ENCODE peak calls at places on chromosomes 4 and X, in nine cellular contexts. One of them, this sample, is unnamed.

GRCh38 chr4:41012308-41012707 is 202.0 kb downstream of the APBB2 start:
- DNase-seq in naive B cell: no peak
- DNase-seq in iris pigment epithelial cell: peak; percentile 62
- DNase-seq in ovary: no peak
- DNase-seq in NCI-H510A treated with DMSO at 0.1 percent for 48 hours: no peak
- DNase-seq in effector CD8-positive, alpha-beta T cell: no peak
- DNase-seq in D341Med: no peak
- DNase-seq in bronchial epithelial cell: no peak
- DNase-seq in GM23338: no peak
- DNase-seq in this sample: no peak

GRCh38 chr4:8534129-8534528 is 46.1 kb upstream of the GPR78 start:
- DNase-seq in naive B cell: no peak
- DNase-seq in iris pigment epithelial cell: peak; percentile 91
- DNase-seq in ovary: no peak
- DNase-seq in NCI-H510A treated with DMSO at 0.1 percent for 48 hours: no peak
- DNase-seq in effector CD8-positive, alpha-beta T cell: no peak
- DNase-seq in D341Med: no peak
- DNase-seq in bronchial epithelial cell: peak; percentile 97
- DNase-seq in GM23338: peak; percentile 98
- DNase-seq in this sample: peak; percentile 96

GRCh38 chr4:15025693-15026092 is 23.4 kb downstream of the CPEB2 start:
- DNase-seq in naive B cell: no peak
- DNase-seq in iris pigment epithelial cell: no peak
- DNase-seq in ovary: no peak
- DNase-seq in NCI-H510A treated with DMSO at 0.1 percent for 48 hours: no peak
- DNase-seq in effector CD8-positive, alpha-beta T cell: no peak
- DNase-seq in D341Med: no peak
- DNase-seq in bronchial epithelial cell: no peak
- DNase-seq in GM23338: no peak
- DNase-seq in this sample: no peak

GRCh38 chrX:134999469-134999868 is 8.7 kb downstream of the SMIM10 start:
- DNase-seq in naive B cell: no peak
- DNase-seq in iris pigment epithelial cell: peak; percentile 62
- DNase-seq in ovary: no peak
- DNase-seq in NCI-H510A treated with DMSO at 0.1 percent for 48 hours: peak; percentile 16
- DNase-seq in effector CD8-positive, alpha-beta T cell: no peak
- DNase-seq in D341Med: peak; percentile 22
- DNase-seq in bronchial epithelial cell: peak; percentile 57
- DNase-seq in GM23338: peak; percentile 43
- DNase-seq in this sample: peak; percentile 49

GRCh38 chrX:30373951-30374350 is 64.8 kb upstream of the NR0B1 start:
- DNase-seq in naive B cell: no peak
- DNase-seq in iris pigment epithelial cell: no peak
- DNase-seq in ovary: no peak
- DNase-seq in NCI-H510A treated with DMSO at 0.1 percent for 48 hours: no peak
- DNase-seq in effector CD8-positive, alpha-beta T cell: no peak
- DNase-seq in D341Med: no peak
- DNase-seq in bronchial epithelial cell: no peak
- DNase-seq in GM23338: no peak
- DNase-seq in this sample: peak; percentile 79

GRCh38 chr4:21749936-21750335 is 198.6 kb downstream of the KCNIP4 start:
- DNase-seq in naive B cell: no peak
- DNase-seq in iris pigment epithelial cell: no peak
- DNase-seq in ovary: no peak
- DNase-seq in NCI-H510A treated with DMSO at 0.1 percent for 48 hours: no peak
- DNase-seq in effector CD8-positive, alpha-beta T cell: no peak
- DNase-seq in D341Med: no peak
- DNase-seq in bronchial epithelial cell: no peak
- DNase-seq in GM23338: no peak
- DNase-seq in this sample: no peak

GRCh38 chr4:101155859-101156430 is 191.4 kb downstream of the PPP3CA start:
- DNase-seq in naive B cell: no peak
- DNase-seq in iris pigment epithelial cell: no peak
- DNase-seq in ovary: no peak
- DNase-seq in NCI-H510A treated with DMSO at 0.1 percent for 48 hours: no peak
- DNase-seq in effector CD8-positive, alpha-beta T cell: no peak
- DNase-seq in D341Med: no peak
- DNase-seq in bronchial epithelial cell: no peak
- DNase-seq in GM23338: no peak
- DNase-seq in this sample: no peak

GRCh38 chrX:131063613-131064012 is 5.5 kb downstream of the ARHGAP36 start:
- DNase-seq in naive B cell: no peak
- DNase-seq in iris pigment epithelial cell: no peak
- DNase-seq in ovary: no peak
- DNase-seq in NCI-H510A treated with DMSO at 0.1 percent for 48 hours: no peak
- DNase-seq in effector CD8-positive, alpha-beta T cell: no peak
- DNase-seq in D341Med: no peak
- DNase-seq in bronchial epithelial cell: no peak
- DNase-seq in GM23338: peak; percentile 63
- DNase-seq in this sample: no peak

GRCh38 chr4:165563851-165564250 is 185.0 kb downstream of the CPE start:
- DNase-seq in naive B cell: no peak
- DNase-seq in iris pigment epithelial cell: no peak
- DNase-seq in ovary: no peak
- DNase-seq in NCI-H510A treated with DMSO at 0.1 percent for 48 hours: no peak
- DNase-seq in effector CD8-positive, alpha-beta T cell: no peak
- DNase-seq in D341Med: no peak
- DNase-seq in bronchial epithelial cell: peak; percentile 74
- DNase-seq in GM23338: no peak
- DNase-seq in this sample: peak; percentile 50

GRCh38 chr4:148986951-148987350 is 544.7 kb upstream of the NR3C2 start:
- DNase-seq in naive B cell: no peak
- DNase-seq in iris pigment epithelial cell: no peak
- DNase-seq in ovary: no peak
- DNase-seq in NCI-H510A treated with DMSO at 0.1 percent for 48 hours: no peak
- DNase-seq in effector CD8-positive, alpha-beta T cell: no peak
- DNase-seq in D341Med: no peak
- DNase-seq in bronchial epithelial cell: peak; percentile 88
- DNase-seq in GM23338: no peak
- DNase-seq in this sample: peak; percentile 47

GRCh38 chr4:159026329-159026728 is 76.5 kb upstream of the RAPGEF2 start:
- DNase-seq in naive B cell: no peak
- DNase-seq in iris pigment epithelial cell: no peak
- DNase-seq in ovary: no peak
- DNase-seq in NCI-H510A treated with DMSO at 0.1 percent for 48 hours: no peak
- DNase-seq in effector CD8-positive, alpha-beta T cell: no peak
- DNase-seq in D341Med: no peak
- DNase-seq in bronchial epithelial cell: no peak
- DNase-seq in GM23338: no peak
- DNase-seq in this sample: no peak

GRCh38 chrX:40105791-40106676 is 8.3 kb upstream of the BCOR start:
- DNase-seq in naive B cell: peak; percentile 54
- DNase-seq in iris pigment epithelial cell: peak; percentile 59
- DNase-seq in ovary: peak; percentile 71
- DNase-seq in NCI-H510A treated with DMSO at 0.1 percent for 48 hours: peak; percentile 46
- DNase-seq in effector CD8-positive, alpha-beta T cell: peak; percentile 53
- DNase-seq in D341Med: peak; percentile 72
- DNase-seq in bronchial epithelial cell: no peak
- DNase-seq in GM23338: peak; percentile 76
- DNase-seq in this sample: peak; percentile 51

GRCh38 chr4:7354937-7355336 is 79.8 kb downstream of the PSAPL1 start:
- DNase-seq in naive B cell: no peak
- DNase-seq in iris pigment epithelial cell: no peak
- DNase-seq in ovary: no peak
- DNase-seq in NCI-H510A treated with DMSO at 0.1 percent for 48 hours: no peak
- DNase-seq in effector CD8-positive, alpha-beta T cell: no peak
- DNase-seq in D341Med: no peak
- DNase-seq in bronchial epithelial cell: no peak
- DNase-seq in GM23338: no peak
- DNase-seq in this sample: no peak

GRCh38 chr4:147923854-147924253 is 192.0 kb downstream of the ARHGAP10 start:
- DNase-seq in naive B cell: no peak
- DNase-seq in iris pigment epithelial cell: no peak
- DNase-seq in ovary: no peak
- DNase-seq in NCI-H510A treated with DMSO at 0.1 percent for 48 hours: no peak
- DNase-seq in effector CD8-positive, alpha-beta T cell: no peak
- DNase-seq in D341Med: no peak
- DNase-seq in bronchial epithelial cell: no peak
- DNase-seq in GM23338: no peak
- DNase-seq in this sample: no peak

GRCh38 chr4:125688841-125689240 is 374.1 kb downstream of the FAT4 start:
- DNase-seq in naive B cell: no peak
- DNase-seq in iris pigment epithelial cell: no peak
- DNase-seq in ovary: no peak
- DNase-seq in NCI-H510A treated with DMSO at 0.1 percent for 48 hours: no peak
- DNase-seq in effector CD8-positive, alpha-beta T cell: no peak
- DNase-seq in D341Med: no peak
- DNase-seq in bronchial epithelial cell: no peak
- DNase-seq in GM23338: no peak
- DNase-seq in this sample: no peak

GRCh38 chrX:40012800-40013682 is 84.7 kb downstream of the BCOR start:
- DNase-seq in naive B cell: peak; percentile 77
- DNase-seq in iris pigment epithelial cell: peak; percentile 61
- DNase-seq in ovary: peak; percentile 61
- DNase-seq in NCI-H510A treated with DMSO at 0.1 percent for 48 hours: peak; percentile 81
- DNase-seq in effector CD8-positive, alpha-beta T cell: no peak
- DNase-seq in D341Med: no peak
- DNase-seq in bronchial epithelial cell: peak; percentile 43
- DNase-seq in GM23338: peak; percentile 60
- DNase-seq in this sample: peak; percentile 47

GRCh38 chr4:113837397-113837796 is 75.9 kb upstream of the CAMK2D start:
- DNase-seq in naive B cell: peak; percentile 31
- DNase-seq in iris pigment epithelial cell: peak; percentile 93
- DNase-seq in ovary: no peak
- DNase-seq in NCI-H510A treated with DMSO at 0.1 percent for 48 hours: no peak
- DNase-seq in effector CD8-positive, alpha-beta T cell: no peak
- DNase-seq in D341Med: no peak
- DNase-seq in bronchial epithelial cell: peak; percentile 95
- DNase-seq in GM23338: no peak
- DNase-seq in this sample: peak; percentile 79

GRCh38 chr4:20313237-20314030 is 61.7 kb downstream of the SLIT2 start:
- DNase-seq in naive B cell: no peak
- DNase-seq in iris pigment epithelial cell: no peak
- DNase-seq in ovary: no peak
- DNase-seq in NCI-H510A treated with DMSO at 0.1 percent for 48 hours: no peak
- DNase-seq in effector CD8-positive, alpha-beta T cell: no peak
- DNase-seq in D341Med: no peak
- DNase-seq in bronchial epithelial cell: no peak
- DNase-seq in GM23338: peak; percentile 85
- DNase-seq in this sample: no peak

GRCh38 chr4:155687380-155687982 is 20.8 kb downstream of the GUCY1A1 start:
- DNase-seq in naive B cell: no peak
- DNase-seq in iris pigment epithelial cell: no peak
- DNase-seq in ovary: no peak
- DNase-seq in NCI-H510A treated with DMSO at 0.1 percent for 48 hours: no peak
- DNase-seq in effector CD8-positive, alpha-beta T cell: no peak
- DNase-seq in D341Med: peak; percentile 43
- DNase-seq in bronchial epithelial cell: no peak
- DNase-seq in GM23338: no peak
- DNase-seq in this sample: no peak

GRCh38 chrX:12741416-12741815 is 49.8 kb upstream of the PRPS2 start:
- DNase-seq in naive B cell: no peak
- DNase-seq in iris pigment epithelial cell: no peak
- DNase-seq in ovary: no peak
- DNase-seq in NCI-H510A treated with DMSO at 0.1 percent for 48 hours: peak; percentile 59
- DNase-seq in effector CD8-positive, alpha-beta T cell: no peak
- DNase-seq in D341Med: no peak
- DNase-seq in bronchial epithelial cell: peak; percentile 92
- DNase-seq in GM23338: no peak
- DNase-seq in this sample: peak; percentile 13

GRCh38 chr4:178306565-178306964 is 864.3 kb upstream of the AGA start:
- DNase-seq in naive B cell: no peak
- DNase-seq in iris pigment epithelial cell: peak; percentile 6
- DNase-seq in ovary: no peak
- DNase-seq in NCI-H510A treated with DMSO at 0.1 percent for 48 hours: no peak
- DNase-seq in effector CD8-positive, alpha-beta T cell: no peak
- DNase-seq in D341Med: no peak
- DNase-seq in bronchial epithelial cell: no peak
- DNase-seq in GM23338: peak; percentile 23
- DNase-seq in this sample: peak; percentile 41

GRCh38 chr4:152109585-152110509 is 349.0 kb upstream of the GATB start:
- DNase-seq in naive B cell: no peak
- DNase-seq in iris pigment epithelial cell: no peak
- DNase-seq in ovary: no peak
- DNase-seq in NCI-H510A treated with DMSO at 0.1 percent for 48 hours: no peak
- DNase-seq in effector CD8-positive, alpha-beta T cell: no peak
- DNase-seq in D341Med: no peak
- DNase-seq in bronchial epithelial cell: no peak
- DNase-seq in GM23338: no peak
- DNase-seq in this sample: no peak

GRCh38 chr4:80090101-80090500 is 17.1 kb upstream of the ANTXR2 start:
- DNase-seq in naive B cell: no peak
- DNase-seq in iris pigment epithelial cell: no peak
- DNase-seq in ovary: no peak
- DNase-seq in NCI-H510A treated with DMSO at 0.1 percent for 48 hours: no peak
- DNase-seq in effector CD8-positive, alpha-beta T cell: no peak
- DNase-seq in D341Med: no peak
- DNase-seq in bronchial epithelial cell: no peak
- DNase-seq in GM23338: no peak
- DNase-seq in this sample: no peak

GRCh38 chr4:152979731-152980330 is 43.7 kb downstream of the FHDC1 start:
- DNase-seq in naive B cell: no peak
- DNase-seq in iris pigment epithelial cell: no peak
- DNase-seq in ovary: no peak
- DNase-seq in NCI-H510A treated with DMSO at 0.1 percent for 48 hours: no peak
- DNase-seq in effector CD8-positive, alpha-beta T cell: no peak
- DNase-seq in D341Med: no peak
- DNase-seq in bronchial epithelial cell: peak; percentile 73
- DNase-seq in GM23338: no peak
- DNase-seq in this sample: no peak

GRCh38 chr4:48944659-48945290 is 38.2 kb upstream of the OCIAD2 start:
- DNase-seq in naive B cell: no peak
- DNase-seq in iris pigment epithelial cell: no peak
- DNase-seq in ovary: no peak
- DNase-seq in NCI-H510A treated with DMSO at 0.1 percent for 48 hours: no peak
- DNase-seq in effector CD8-positive, alpha-beta T cell: peak; percentile 20
- DNase-seq in D341Med: peak; percentile 49
- DNase-seq in bronchial epithelial cell: peak; percentile 73
- DNase-seq in GM23338: peak; percentile 78
- DNase-seq in this sample: peak; percentile 41

GRCh38 chr4:131411393-131411792 is 1737.7 kb upstream of the PCDH10 start:
- DNase-seq in naive B cell: no peak
- DNase-seq in iris pigment epithelial cell: no peak
- DNase-seq in ovary: no peak
- DNase-seq in NCI-H510A treated with DMSO at 0.1 percent for 48 hours: no peak
- DNase-seq in effector CD8-positive, alpha-beta T cell: no peak
- DNase-seq in D341Med: no peak
- DNase-seq in bronchial epithelial cell: no peak
- DNase-seq in GM23338: no peak
- DNase-seq in this sample: no peak

GRCh38 chrX:18129694-18130093 is 91.0 kb downstream of the BEND2 start:
- DNase-seq in naive B cell: no peak
- DNase-seq in iris pigment epithelial cell: no peak
- DNase-seq in ovary: no peak
- DNase-seq in NCI-H510A treated with DMSO at 0.1 percent for 48 hours: no peak
- DNase-seq in effector CD8-positive, alpha-beta T cell: no peak
- DNase-seq in D341Med: no peak
- DNase-seq in bronchial epithelial cell: no peak
- DNase-seq in GM23338: no peak
- DNase-seq in this sample: no peak

GRCh38 chr4:105440890-105441289 is 33.0 kb downstream of the PPA2 start:
- DNase-seq in naive B cell: no peak
- DNase-seq in iris pigment epithelial cell: no peak
- DNase-seq in ovary: no peak
- DNase-seq in NCI-H510A treated with DMSO at 0.1 percent for 48 hours: no peak
- DNase-seq in effector CD8-positive, alpha-beta T cell: no peak
- DNase-seq in D341Med: no peak
- DNase-seq in bronchial epithelial cell: no peak
- DNase-seq in GM23338: no peak
- DNase-seq in this sample: no peak